ENCODE peak calls at places on chromosomes 13 and 19, in eight cellular contexts. Z, U, P, B, W, N, S and L are unnamed samples.
A peak's percentile ranks its signal among the peaks of the same experiment; 100 is the strongest.

GRCh38 chr13:64925284-64925683 is 2304.9 kb downstream of the PCDH9 start:
- DNase-seq in P (no peak), U (peak; percentile 43), S (peak; percentile 8), W (no peak), B (no peak), N (no peak), Z (peak; percentile 41), L (no peak)

GRCh38 chr19:34276614-34277013 is 22.3 kb downstream of the GARRE1 start:
- DNase-seq in B (no peak), U (no peak), N (no peak), P (no peak), W (peak; percentile 27), Z (no peak), S (no peak), L (peak; percentile 37)

GRCh38 chr13:97257800-97258799 is 36.0 kb downstream of the MBNL2 start:
- DNase-seq in S (peak; percentile 82), B (peak; percentile 82), W (peak; percentile 83), N (peak; percentile 80), Z (peak; percentile 97), P (no peak), U (peak; percentile 72), L (peak; percentile 41)

GRCh38 chr13:40874138-40874776 is 84.8 kb downstream of the SLC25A15 start:
- DNase-seq in W (no peak), N (no peak), Z (peak; percentile 8), S (no peak), B (no peak), P (no peak), U (no peak), L (no peak)

GRCh38 chr19:16626796-16627193 is 1.2 kb downstream of the MED26 start:
- DNase-seq in P (no peak), U (peak; percentile 24), S (no peak), N (no peak), Z (no peak), W (no peak), B (no peak), L (no peak)

GRCh38 chr13:93984876-93985275 is 494.6 kb downstream of the DCT start:
- DNase-seq in P (no peak), S (no peak), W (no peak), Z (peak; percentile 40), U (no peak), B (no peak), N (no peak), L (no peak)

GRCh38 chr13:51222510-51223283 is 499 bp downstream of the FAM124A start:
- DNase-seq in Z (peak; percentile 69), U (peak; percentile 18), S (peak; percentile 5), W (no peak), P (no peak), B (no peak), N (no peak), L (peak; percentile 1)

GRCh38 chr13:92681239-92681638 is 545.4 kb upstream of the GPC6 start:
- DNase-seq in Z (peak; percentile 67), N (no peak), S (no peak), W (no peak), B (no peak), P (no peak), U (no peak), L (no peak)

GRCh38 chr13:87172166-87172825 is 498.9 kb upstream of the SLITRK5 start:
- DNase-seq in P (no peak), B (no peak), U (no peak), W (no peak), N (no peak), Z (peak; percentile 46), S (no peak), L (no peak)

GRCh38 chr13:107721436-107721835 is 493.9 kb downstream of the LIG4 start:
- DNase-seq in Z (no peak), P (no peak), W (no peak), U (no peak), B (no peak), N (no peak), S (no peak), L (no peak)

GRCh38 chr13:73748404-73748803 is 385.8 kb downstream of the KLF12 start:
- DNase-seq in B (no peak), Z (no peak), W (no peak), U (no peak), N (no peak), P (no peak), S (no peak), L (no peak)

GRCh38 chr19:39342647-39343305 is 555 bp downstream of the SAMD4B start:
- DNase-seq in N (no peak), U (peak; percentile 58), B (peak; percentile 80), P (peak; percentile 52), S (no peak), Z (peak; percentile 48), W (peak; percentile 27), L (no peak)

GRCh38 chr19:6676288-6676687 is 6.3 kb upstream of the TNFSF14 start:
- DNase-seq in P (no peak), N (no peak), S (no peak), B (no peak), Z (no peak), W (no peak), U (no peak), L (no peak)

GRCh38 chr13:101291647-101292515 is 124.4 kb downstream of the NALCN start:
- DNase-seq in B (no peak), N (no peak), W (no peak), Z (no peak), S (no peak), U (no peak), P (no peak), L (no peak)

GRCh38 chr19:41994521-41994971 is 516 bp upstream of the ATP1A3 start:
- DNase-seq in P (no peak), B (no peak), W (no peak), Z (no peak), S (no peak), U (no peak), N (no peak), L (no peak)

GRCh38 chr19:16325161-16325527 is 518 bp downstream of the KLF2 start:
- DNase-seq in P (peak; percentile 53), B (no peak), U (peak; percentile 66), Z (peak; percentile 48), N (peak; percentile 43), S (no peak), W (no peak), L (no peak)

GRCh38 chr13:26117620-26118019 is 65.8 kb upstream of the SHISA2 start:
- DNase-seq in U (no peak), B (no peak), N (no peak), Z (no peak), P (no peak), W (no peak), S (no peak), L (no peak)

GRCh38 chr13:96898855-96899254 is 95.4 kb downstream of the OXGR1 start:
- DNase-seq in S (no peak), U (no peak), Z (peak; percentile 71), P (no peak), B (no peak), W (no peak), N (no peak), L (no peak)

GRCh38 chr19:31160346-31160926 is 188.8 kb downstream of the TSHZ3 start:
- DNase-seq in W (no peak), B (no peak), U (no peak), N (no peak), S (no peak), Z (no peak), P (no peak), L (no peak)

GRCh38 chr13:46675016-46675415 is 121.9 kb downstream of the ESD start:
- DNase-seq in Z (no peak), U (no peak), P (no peak), W (no peak), B (no peak), N (no peak), S (no peak), L (no peak)

GRCh38 chr13:46211521-46212351 is at the start of gene LRRC63:
- DNase-seq in B (peak; percentile 93), W (peak; percentile 71), Z (peak; percentile 77), U (peak; percentile 89), S (peak; percentile 61), P (peak; percentile 87), N (peak; percentile 73), L (peak; percentile 56)

GRCh38 chr13:43783820-43784219 is 3.0 kb downstream of the ENOX1 start:
- DNase-seq in P (no peak), U (peak; percentile 28), N (no peak), Z (peak; percentile 86), W (no peak), S (peak; percentile 42), B (no peak), L (peak; percentile 32)

GRCh38 chr19:8558325-8558724 is 18.9 kb downstream of the MYO1F start:
- DNase-seq in Z (no peak), S (no peak), W (no peak), B (no peak), P (no peak), N (no peak), U (no peak), L (no peak)

GRCh38 chr13:20728579-20729300 is 25.2 kb downstream of the IL17D start:
- DNase-seq in U (no peak), P (no peak), B (no peak), W (no peak), Z (no peak), S (peak; percentile 19), N (no peak), L (no peak)

GRCh38 chr19:1473424-1473851 is 5.6 kb downstream of the C19orf25 start:
- DNase-seq in N (no peak), B (no peak), S (no peak), W (no peak), P (no peak), U (no peak), Z (no peak), L (no peak)
- H3K27me3 ChIP-seq in N (peaks cover 40% of the 10 kb centered on the region), B (peaks cover 2% of the 10 kb centered on the region), S (no peaks in the 10 kb centered on the region), W (no peaks in the 10 kb centered on the region), P (peaks cover 60% of the 10 kb centered on the region), U (peaks cover 46% of the 10 kb centered on the region), Z (peaks cover 16% of the 10 kb centered on the region), L (peaks cover 16% of the 10 kb centered on the region)

GRCh38 chr19:55255618-55256423 is 3.0 kb downstream of the PPP6R1 start:
- DNase-seq in W (no peak), B (no peak), N (no peak), P (no peak), Z (no peak), U (no peak), S (peak; percentile 95), L (peak; percentile 13)
- H3K27ac ChIP-seq in W (no peak overlapping the region), B (no peak overlapping the region), N (no peak overlapping the region), P (peak overlapping the region; percentile 73), Z (no peak overlapping the region), U (peak overlapping the region; percentile 60), S (peak overlapping the region; percentile 95), L (peak overlapping the region; percentile 82)

DNA sequence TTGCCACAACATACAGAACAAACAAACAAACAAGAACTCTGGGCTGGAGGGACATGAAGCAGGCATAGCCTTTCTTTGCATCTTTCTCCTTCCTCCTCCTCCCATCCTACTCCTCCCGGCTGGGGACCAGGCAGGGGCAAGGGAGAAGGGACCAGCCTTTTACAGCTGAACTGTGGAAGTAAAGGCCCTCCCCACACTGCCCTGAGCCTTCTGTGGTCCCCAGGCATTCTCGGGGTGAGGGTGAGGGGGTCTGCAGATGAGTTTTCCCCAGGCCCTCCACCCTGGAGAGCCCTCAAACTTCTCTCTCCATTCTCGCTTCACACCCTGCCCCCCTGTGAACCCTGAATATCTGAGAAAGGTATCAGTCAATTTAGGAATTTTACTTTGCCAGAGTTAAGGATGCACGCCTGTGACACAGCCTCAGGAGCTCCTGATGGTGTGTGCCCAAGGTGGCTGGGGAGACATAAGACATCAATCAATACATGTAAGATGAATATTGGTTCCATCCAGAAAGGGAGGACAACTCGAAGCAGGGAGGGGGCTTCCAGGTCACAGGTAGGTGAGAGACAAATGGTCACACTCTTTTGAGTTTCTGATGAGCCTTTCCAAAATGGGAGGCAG is 170.9 kb downstream of the COL4A1 start:
- DNase-seq in B (no peak), W (no peak), N (no peak), P (no peak), U (no peak), Z (no peak), S (no peak), L (no peak)
- H3K4me1 ChIP-seq in B (no peaks in the 10 kb centered on the region), W (peaks cover 12% of the 10 kb centered on the region), N (peaks cover 7% of the 10 kb centered on the region), P (peaks cover 25% of the 10 kb centered on the region), U (peaks cover 7% of the 10 kb centered on the region), Z (peaks cover 17% of the 10 kb centered on the region), S (peaks cover 12% of the 10 kb centered on the region), L (no peaks in the 10 kb centered on the region)

GRCh38 chr19:55208880-55209429 is 346 bp downstream of the PTPRH start:
- DNase-seq in W (no peak), B (no peak), Z (no peak), U (no peak), S (no peak), N (no peak), P (no peak), L (no peak)
- H3K27me3 ChIP-seq in W (no peaks in the 10 kb centered on the region), B (no peaks in the 10 kb centered on the region), Z (no peaks in the 10 kb centered on the region), U (no peaks in the 10 kb centered on the region), S (no peaks in the 10 kb centered on the region), N (no peaks in the 10 kb centered on the region), P (peaks cover 56% of the 10 kb centered on the region), L (peaks cover 3% of the 10 kb centered on the region)